ENCODE peak calls at places on chromosomes 11 and 22, in six cellular contexts. N is AG10803, X is heart left ventricle, P is AG09309, Z is A549, V is mammary epithelial cell. Q is an unnamed sample.

GRCh38 chr11:59267196-59267595 is 54.5 kb upstream of the MPEG1 start:
- DNase-seq in N (no peak), X (no peak), P (no peak), Z (no peak), V (no peak), Q (no peak)

GRCh38 chr22:40325315-40325714 is 21.0 kb upstream of the ADSL start:
- DNase-seq in N (no peak), X (no peak), P (no peak), Z (no peak), V (no peak), Q (no peak)

GRCh38 chr11:69301491-69302401 is 7.8 kb downstream of the MYEOV start:
- DNase-seq in N (peak; percentile 88), X (no peak), P (no peak), Z (peak; percentile 98), V (peak; percentile 91), Q (peak; percentile 83)

GRCh38 chr11:26992031-26992541 is 1.8 kb upstream of the FIBIN start:
- DNase-seq in N (peak; percentile 91), X (no peak), P (peak; percentile 78), Z (no peak), V (peak; percentile 88), Q (no peak)

GRCh38 chr11:40306938-40307548 is 1152.4 kb downstream of the LRRC4C start:
- DNase-seq in N (peak; percentile 57), X (no peak), P (no peak), Z (peak; percentile 25), V (peak; percentile 32), Q (no peak)

GRCh38 chr11:44484211-44484610 is 81.3 kb upstream of the CD82 start:
- DNase-seq in N (peak; percentile 31), X (no peak), P (no peak), Z (peak; percentile 26), V (peak; percentile 8), Q (no peak)

GRCh38 chr11:124586247-124586860 is 16.6 kb downstream of the OR8A1 start:
- DNase-seq in N (peak; percentile 61), X (peak; percentile 43), P (peak; percentile 20), Z (peak; percentile 2), V (peak; percentile 37), Q (no peak)

GRCh38 chr11:22666700-22667439 is 459 bp downstream of the GAS2 start:
- DNase-seq in N (no peak), X (peak; percentile 58), P (no peak), Z (no peak), V (no peak), Q (no peak)

GRCh38 chr22:41674941-41675340 is 13.7 kb downstream of the SNU13 start:
- DNase-seq in N (no peak), X (no peak), P (no peak), Z (no peak), V (no peak), Q (no peak)

GRCh38 chr22:31583861-31584485 is 78.0 kb downstream of the PISD start:
- DNase-seq in N (peak; percentile 35), X (no peak), P (no peak), Z (no peak), V (no peak), Q (no peak)

GRCh38 chr11:78140392-78141077 is 1.1 kb upstream of the ALG8 start:
- DNase-seq in N (no peak), X (no peak), P (no peak), Z (no peak), V (no peak), Q (no peak)

GRCh38 chr22:44245438-44245837 is 64.7 kb downstream of the PARVG start:
- DNase-seq in N (no peak), X (peak; percentile 32), P (no peak), Z (no peak), V (no peak), Q (no peak)

GRCh38 chr22:48565901-48566501 is 1261.7 kb downstream of the BRD1 start:
- DNase-seq in N (no peak), X (no peak), P (no peak), Z (no peak), V (no peak), Q (no peak)

GRCh38 chr11:76888989-76889388 is 28.3 kb downstream of the ACER3 start:
- DNase-seq in N (no peak), X (no peak), P (no peak), Z (no peak), V (no peak), Q (no peak)

GRCh38 chr11:115158053-115158452 is 346.2 kb downstream of the CADM1 start:
- DNase-seq in N (no peak), X (no peak), P (no peak), Z (no peak), V (no peak), Q (no peak)

GRCh38 chr11:45280449-45280848 is 5.7 kb downstream of the SYT13 start:
- DNase-seq in N (no peak), X (no peak), P (no peak), Z (no peak), V (no peak), Q (no peak)

GRCh38 chr22:21866821-21867527 is 471 bp downstream of the MAPK1 start:
- DNase-seq in N (no peak), X (peak; percentile 23), P (no peak), Z (no peak), V (no peak), Q (no peak)

GRCh38 chr11:33692013-33692504 is 8.6 kb downstream of the C11orf91 start:
- DNase-seq in N (peak; percentile 96), X (peak; percentile 51), P (peak; percentile 87), Z (peak; percentile 69), V (peak; percentile 96), Q (no peak)

GRCh38 chr11:132058211-132058772 is 687.9 kb downstream of the NTM start:
- DNase-seq in N (peak; percentile 50), X (no peak), P (no peak), Z (no peak), V (no peak), Q (no peak)

GRCh38 chr11:112513936-112514716 is 253.5 kb upstream of the PLET1 start:
- DNase-seq in N (no peak), X (no peak), P (no peak), Z (no peak), V (no peak), Q (no peak)

GRCh38 chr22:45218974-45219373 is 21.7 kb downstream of the KIAA0930 start:
- DNase-seq in N (peak; percentile 38), X (no peak), P (no peak), Z (no peak), V (no peak), Q (no peak)

GRCh38 chr22:48288541-48288940 is 1526.1 kb downstream of the TBC1D22A start:
- DNase-seq in N (no peak), X (no peak), P (no peak), Z (no peak), V (no peak), Q (no peak)

GRCh38 chr22:30694171-30694637 is 470 bp upstream of the OSBP2 start:
- DNase-seq in N (peak; percentile 17), X (peak; percentile 31), P (no peak), Z (peak; percentile 47), V (peak; percentile 21), Q (no peak)

GRCh38 chr11:2526808-2527381 is 82.1 kb downstream of the KCNQ1 start:
- DNase-seq in N (no peak), X (peak; percentile 60), P (no peak), Z (no peak), V (no peak), Q (no peak)

GRCh38 chr11:115330693-115331482 is 173.3 kb downstream of the CADM1 start:
- DNase-seq in N (no peak), X (no peak), P (no peak), Z (no peak), V (no peak), Q (no peak)

GRCh38 chr11:112223125-112223524 is 3.1 kb upstream of the PTS start:
- DNase-seq in N (no peak), X (no peak), P (no peak), Z (no peak), V (peak; percentile 62), Q (no peak)

GRCh38 chr11:20155683-20156279 is 4.5 kb downstream of the DBX1 start:
- DNase-seq in N (no peak), X (no peak), P (no peak), Z (no peak), V (no peak), Q (no peak)

GRCh38 chr22:25827415-25827814 is 85.4 kb downstream of the MYO18B start:
- DNase-seq in N (no peak), X (no peak), P (no peak), Z (no peak), V (no peak), Q (no peak)

GRCh38 chr11:134532921-134533421 is 120.9 kb upstream of the B3GAT1 start:
- DNase-seq in N (no peak), X (peak; percentile 13), P (no peak), Z (no peak), V (no peak), Q (no peak)

DNA sequence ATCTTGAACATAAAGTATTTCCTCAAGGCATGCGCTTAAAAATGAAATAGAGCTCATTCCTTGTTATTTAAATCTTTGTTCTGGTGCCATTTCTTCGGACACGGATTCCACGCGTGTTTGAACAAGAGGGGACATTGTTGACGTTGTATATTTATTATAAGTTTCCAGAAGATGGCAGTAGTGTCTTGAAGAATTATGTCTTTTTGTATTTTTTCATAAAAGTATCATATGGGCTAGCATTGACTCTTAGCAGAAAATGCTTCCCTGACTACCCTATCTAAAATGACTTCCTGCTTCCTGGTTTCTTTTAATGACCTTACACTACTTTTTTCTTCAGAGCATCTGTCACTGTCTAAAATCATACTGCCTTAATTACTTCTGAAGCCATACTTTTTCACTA is 20.4 kb downstream of the BIRC2 start:
- DNase-seq in N (peak; percentile 17), X (no peak), P (no peak), Z (peak; percentile 10), V (no peak), Q (no peak)
- TF ChIP-seq CTCF in N (peak; percentile 29), X (peak; percentile 17), P (peak; percentile 15), Z (peak; percentile 46), V (peak; percentile 4), Q (no peak)

DNA sequence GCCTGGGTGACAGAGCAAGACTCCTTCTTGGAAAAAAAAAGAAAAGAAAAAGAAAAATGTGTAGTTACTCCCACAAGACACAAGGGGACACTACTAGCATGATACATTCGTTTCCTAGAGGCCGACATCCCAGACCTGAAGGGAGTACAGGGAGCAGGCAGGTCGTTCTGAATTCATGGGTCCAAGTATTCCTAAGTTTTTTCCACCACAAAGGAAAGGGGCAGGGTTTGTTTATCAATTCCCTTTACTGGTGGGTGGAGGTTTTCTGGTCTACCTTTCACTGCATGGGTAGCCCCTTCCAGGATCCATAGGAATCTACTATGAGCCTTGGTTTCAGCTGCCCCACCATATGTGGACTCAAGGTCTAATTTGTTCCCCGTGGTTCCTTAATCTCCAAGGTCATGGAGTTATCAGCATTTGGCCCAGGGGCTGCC is 11.8 kb downstream of the TIGD3 start:
- DNase-seq in N (peak; percentile 85), X (no peak), P (peak; percentile 55), Z (peak; percentile 90), V (peak; percentile 65), Q (no peak)
- TF ChIP-seq CTCF in N (peak; percentile 84), X (peak; percentile 79), P (peak; percentile 79), Z (peak; percentile 85), V (peak; percentile 79), Q (peak; percentile 63)

DNA sequence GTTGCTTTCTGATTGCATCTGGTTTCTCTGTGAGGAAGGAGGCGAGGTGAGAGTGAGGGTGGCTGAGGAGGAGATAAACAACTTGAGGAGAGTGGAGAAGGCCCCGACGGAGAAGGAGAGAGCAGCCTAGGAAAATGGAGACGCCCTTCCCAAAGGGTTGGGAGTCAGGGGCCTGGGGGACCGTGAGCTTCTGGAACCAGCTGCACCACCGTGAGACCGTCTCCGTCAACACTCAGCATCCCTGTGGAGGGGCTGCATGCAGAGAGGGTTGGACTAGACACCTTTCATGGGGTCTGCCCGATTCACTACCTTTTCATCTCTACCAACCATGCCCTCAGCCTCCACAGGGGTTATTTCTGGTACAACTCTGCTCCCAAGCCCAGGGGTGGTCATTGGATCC is 13.3 kb upstream of the KMT5B start:
- DNase-seq in N (no peak), X (no peak), P (no peak), Z (no peak), V (no peak), Q (no peak)
- TF ChIP-seq CTCF in N (no peak), X (no peak), P (no peak), Z (no peak), V (no peak), Q (no peak)

GRCh38 chr22:38298312-38299000 is 18.8 kb downstream of the CSNK1E start:
- DNase-seq in N (peak; percentile 60), X (no peak), P (peak; percentile 82), Z (no peak), V (peak; percentile 100), Q (peak; percentile 98)
- TF ChIP-seq CTCF in N (peak; percentile 38), X (peak; percentile 36), P (peak; percentile 46), Z (peak; percentile 24), V (peak; percentile 59), Q (peak; percentile 45)